ENCODE peak calls at places on chromosomes 11 and 22, in eight cellular contexts. H is BJ; R is neural crest cell; W is IMR-90; F is activated B cell treated with CpG ODN at 0.5 μM for 24 hours; G is CD8-positive, alpha-beta T cell; L is testis; Q is cardiac fibroblast. B is an unnamed sample.
A peak's percentile ranks its signal among the peaks of the same experiment; 100 is the strongest.

GRCh38 chr22:38953577-38954413 is 3.6 kb upstream of the APOBEC3A start:
- DNase-seq in G (peak; percentile 41), F (no peak), R (no peak), W (no peak), H (no peak), L (no peak), Q (no peak), B (no peak)

GRCh38 chr11:1881442-1882264 is 10.0 kb downstream of the PRR33 start:
- DNase-seq in F (peak; percentile 44), G (no peak), H (no peak), W (no peak), R (no peak), L (no peak), Q (no peak), B (peak; percentile 4)

GRCh38 chr22:30017375-30017774 is 62.9 kb upstream of the HORMAD2 start:
- DNase-seq in Q (no peak), F (no peak), G (no peak), H (peak; percentile 31), L (no peak), R (no peak), W (peak; percentile 62), B (no peak)

GRCh38 chr11:48063424-48063978 is 83.1 kb downstream of the PTPRJ start:
- DNase-seq in R (no peak), L (no peak), G (no peak), Q (peak; percentile 95), F (no peak), H (peak; percentile 98), W (peak; percentile 99), B (no peak)

GRCh38 chr22:31394326-31394725 is 5.1 kb upstream of the DRG1 start:
- DNase-seq in W (peak; percentile 57), R (no peak), G (no peak), Q (no peak), H (no peak), L (no peak), F (no peak), B (no peak)

GRCh38 chr22:33854724-33855123 is 65.6 kb downstream of the LARGE1 start:
- DNase-seq in G (no peak), W (no peak), F (no peak), Q (no peak), R (no peak), H (no peak), L (no peak), B (no peak)

GRCh38 chr22:49992921-49993648 is 19.5 kb downstream of the IL17REL start:
- DNase-seq in R (no peak), L (peak; percentile 73), H (no peak), G (peak; percentile 73), W (peak; percentile 43), Q (peak; percentile 66), F (peak; percentile 61), B (peak; percentile 61)

GRCh38 chr22:24290459-24290858 is 19.8 kb downstream of the SPECC1L start:
- DNase-seq in L (no peak), R (no peak), H (no peak), Q (no peak), F (no peak), W (peak; percentile 45), G (no peak), B (no peak)

GRCh38 chr22:39624501-39624821 is 53.9 kb downstream of the CACNA1I start:
- DNase-seq in R (no peak), W (no peak), Q (no peak), G (no peak), H (no peak), L (no peak), F (no peak), B (no peak)

GRCh38 chr11:33802414-33802950 is 28.2 kb upstream of the FBXO3 start:
- DNase-seq in R (peak; percentile 46), Q (peak; percentile 86), W (peak; percentile 88), F (no peak), G (no peak), H (peak; percentile 31), L (peak; percentile 66), B (peak; percentile 66)

DNA sequence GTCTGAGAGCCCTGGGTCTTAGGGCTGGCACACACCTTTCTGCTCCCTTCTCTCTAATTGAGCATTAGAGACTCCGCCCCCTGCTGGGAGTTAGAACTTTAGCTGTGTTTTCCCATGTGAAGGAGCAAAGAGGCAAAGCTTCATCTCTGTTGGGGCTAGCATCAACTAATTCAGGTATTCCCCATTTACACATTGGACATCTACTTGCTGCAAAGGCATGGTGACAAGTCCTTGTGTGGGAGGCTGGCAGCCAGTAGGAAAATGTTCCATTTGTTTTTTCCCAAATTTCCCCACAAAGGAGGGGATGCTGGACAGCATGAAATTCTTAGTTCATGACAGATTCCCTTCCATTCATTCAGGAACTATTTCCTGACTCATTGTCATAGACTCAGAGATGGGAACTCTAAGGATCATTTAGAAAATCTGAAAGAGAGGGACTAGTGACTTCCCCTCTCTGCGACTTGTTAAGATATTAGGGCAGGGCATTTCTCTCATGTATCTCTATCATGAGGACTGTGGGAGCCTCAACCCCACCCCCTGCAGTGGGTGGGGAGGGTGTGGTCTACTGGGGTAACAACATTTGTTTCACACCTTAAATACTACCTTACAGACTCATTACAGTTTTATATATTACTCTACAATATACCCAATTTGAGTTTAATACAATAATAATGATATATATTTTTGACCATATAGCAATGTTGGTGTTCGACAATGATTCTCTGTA is 3.7 kb downstream of the CD44 start:
- DNase-seq in L (no peak), H (peak; percentile 66), R (no peak), F (no peak), G (peak; percentile 69), W (peak; percentile 82), Q (peak; percentile 44), B (no peak)
- TF ChIP-seq CTCF in L (no peak), H (peak; percentile 29), R (no peak), F (no peak), G (no peak), W (no peak), Q (peak; percentile 18), B (no peak)

GRCh38 chr11:4551346-4551979 is 6.5 kb downstream of the OR52M1 start:
- DNase-seq in F (no peak), H (no peak), R (no peak), W (peak; percentile 16), Q (peak; percentile 1), G (no peak), L (no peak), B (no peak)
- TF ChIP-seq CTCF in F (no peak), H (peak; percentile 39), R (peak; percentile 35), W (peak; percentile 39), Q (peak; percentile 41), G (no peak), L (no peak), B (peak; percentile 41)

DNA sequence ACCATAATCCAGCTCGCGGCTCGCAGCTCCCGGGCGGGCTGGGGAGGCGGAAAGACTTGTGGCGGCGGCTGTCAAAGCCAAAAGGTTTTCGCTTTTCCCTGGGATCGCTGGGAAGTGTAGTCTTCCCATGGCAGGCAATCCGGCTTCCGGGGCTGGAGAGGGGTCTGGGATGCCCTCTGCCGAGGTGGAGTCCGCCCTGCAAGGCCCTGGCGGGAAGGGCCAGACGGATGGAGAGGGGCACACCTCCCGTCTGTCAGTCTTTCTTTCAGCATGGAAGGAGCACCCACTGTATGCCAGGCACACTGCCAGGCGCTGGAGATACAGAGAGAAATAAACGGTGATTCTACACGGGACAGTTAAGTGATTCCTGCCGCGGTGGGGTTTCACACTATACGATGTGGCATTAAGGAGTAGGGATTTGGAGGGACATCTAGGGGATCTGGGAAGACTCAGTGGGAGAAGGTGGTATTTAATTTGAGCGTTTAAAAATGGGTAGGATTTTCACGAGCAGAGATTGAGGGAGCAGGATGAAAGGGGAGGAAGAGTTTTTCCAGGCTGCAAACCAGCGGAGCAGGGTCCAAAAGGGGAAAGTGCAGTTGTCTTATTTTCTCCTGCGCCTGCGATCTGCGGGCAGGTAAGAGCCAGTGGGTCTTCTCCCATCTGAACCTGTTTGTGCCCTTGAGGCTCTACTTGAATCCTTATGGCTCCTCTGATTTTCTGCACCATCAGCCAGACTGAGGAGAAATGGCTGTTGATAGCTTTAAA is at the start of gene BACE1:
- DNase-seq in W (peak; percentile 80), H (peak; percentile 52), F (no peak), Q (peak; percentile 90), R (peak; percentile 76), L (peak; percentile 89), G (no peak), B (peak; percentile 72)
- TF ChIP-seq CTCF in W (peak; percentile 58), H (peak; percentile 75), F (no peak), Q (peak; percentile 55), R (no peak), L (peak; percentile 24), G (no peak), B (no peak)

GRCh38 chr11:119363081-119363861 is 16.8 kb upstream of the MFRP start:
- DNase-seq in L (no peak), Q (no peak), F (no peak), R (no peak), G (no peak), W (no peak), H (no peak), B (no peak)

GRCh38 chr11:119362741-119363080 is 16.2 kb upstream of the MFRP start:
- DNase-seq in H (no peak), L (no peak), R (no peak), Q (no peak), G (no peak), F (no peak), W (no peak), B (no peak)

GRCh38 chr11:119361961-119362725 is 15.6 kb upstream of the MFRP start:
- DNase-seq in W (no peak), L (no peak), R (no peak), G (no peak), Q (no peak), H (no peak), F (no peak), B (no peak)

GRCh38 chr11:119359365-119360229 is 13.1 kb upstream of the MFRP start:
- DNase-seq in F (no peak), G (no peak), W (no peak), R (no peak), L (no peak), H (no peak), Q (no peak), B (no peak)

GRCh38 chr11:119361056-119361787 is 14.7 kb upstream of the MFRP start:
- DNase-seq in Q (peak; percentile 59), R (no peak), H (peak; percentile 48), L (no peak), W (peak; percentile 87), F (no peak), G (no peak), B (no peak)
- TF ChIP-seq CTCF in Q (no peak), R (no peak), H (no peak), L (no peak), W (no peak), F (no peak), G (no peak), B (no peak)

B was measured in endothelial cell.